ENCODE peak calls at places on chromosomes 6 and 20, in six cellular contexts. C, I, E, T, F and D are unnamed samples.

GRCh38 chr20:45445805-45446562 is 23.6 kb upstream of the WFDC2 start:
- DNase-seq in C (no peak), I (no peak), E (peak), T (peak), F (no peak), D (peak)

GRCh38 chr20:17558154-17558940 is 11.5 kb upstream of the DSTN start:
- DNase-seq in C (peak), I (no peak), E (no peak), T (peak), F (no peak), D (peak)

GRCh38 chr6:85670573-85670972 is 27.9 kb upstream of the SYNCRIP start:
- DNase-seq in C (peak), I (no peak), E (no peak), T (no peak), F (no peak), D (no peak)

GRCh38 chr6:40661726-40662125 is 74.6 kb upstream of the LRFN2 start:
- DNase-seq in C (no peak), I (no peak), E (no peak), T (no peak), F (no peak), D (no peak)

GRCh38 chr20:33372993-33373441 is 28.3 kb downstream of the CDK5RAP1 start:
- DNase-seq in C (no peak), I (no peak), E (no peak), T (no peak), F (no peak), D (no peak)

GRCh38 chr6:160457843-160458242 is 109.7 kb downstream of the SLC22A3 start:
- DNase-seq in C (no peak), I (no peak), E (no peak), T (no peak), F (no peak), D (no peak)

GRCh38 chr6:45423111-45423900 is 45.6 kb upstream of the SUPT3H start:
- DNase-seq in C (peak), I (peak), E (peak), T (peak), F (peak), D (peak)

GRCh38 chr6:466564-466963 is 75.0 kb downstream of the IRF4 start:
- DNase-seq in C (no peak), I (no peak), E (no peak), T (no peak), F (no peak), D (no peak)

GRCh38 chr6:170271771-170272314 is 19.0 kb downstream of the DLL1 start:
- DNase-seq in C (no peak), I (peak), E (no peak), T (peak), F (peak), D (no peak)

GRCh38 chr6:129634411-129635230 is 75.4 kb downstream of the ARHGAP18 start:
- DNase-seq in C (no peak), I (no peak), E (no peak), T (no peak), F (no peak), D (no peak)

GRCh38 chr6:52596371-52597028 is 19.6 kb upstream of the TRAM2 start:
- DNase-seq in C (no peak), I (no peak), E (no peak), T (no peak), F (no peak), D (no peak)

GRCh38 chr6:107720762-107721161 is 103.4 kb downstream of the SCML4 start:
- DNase-seq in C (no peak), I (no peak), E (no peak), T (no peak), F (no peak), D (no peak)

GRCh38 chr6:16199792-16200191 is 38.6 kb upstream of the GMPR start:
- DNase-seq in C (no peak), I (no peak), E (peak), T (no peak), F (no peak), D (no peak)

GRCh38 chr6:90610291-90610670 is 23.4 kb upstream of the MAP3K7 start:
- DNase-seq in C (no peak), I (no peak), E (peak), T (peak), F (peak), D (no peak)

GRCh38 chr6:20404641-20405032 is 3.0 kb downstream of the E2F3 start:
- DNase-seq in C (no peak), I (no peak), E (peak), T (peak), F (no peak), D (peak)

GRCh38 chr6:45574885-45575284 is 197.2 kb upstream of the SUPT3H start:
- DNase-seq in C (no peak), I (no peak), E (no peak), T (no peak), F (no peak), D (no peak)

GRCh38 chr6:164700497-164700896 is 608.9 kb downstream of the C6orf118 start:
- DNase-seq in C (no peak), I (no peak), E (no peak), T (no peak), F (no peak), D (no peak)

GRCh38 chr6:148525453-148525852 is 182.8 kb downstream of the SASH1 start:
- DNase-seq in C (no peak), I (no peak), E (no peak), T (no peak), F (no peak), D (no peak)

GRCh38 chr20:7415427-7415826 is 524.8 kb downstream of the HAO1 start:
- DNase-seq in C (no peak), I (no peak), E (no peak), T (no peak), F (no peak), D (no peak)

GRCh38 chr6:143967861-143968498 is 40.1 kb downstream of the PLAGL1 start:
- DNase-seq in C (no peak), I (no peak), E (no peak), T (no peak), F (no peak), D (no peak)

GRCh38 chr20:44600758-44601562 is 18.6 kb downstream of the PKIG start:
- DNase-seq in C (peak), I (no peak), E (no peak), T (no peak), F (no peak), D (no peak)

GRCh38 chr6:166626177-166627038 is 643 bp downstream of the RPS6KA2 start:
- DNase-seq in C (no peak), I (peak), E (peak), T (peak), F (peak), D (peak)